ENCODE peak calls at places on chromosomes 16 and 17, in nine cellular contexts. One of them, this sample, is unnamed.

GRCh38 chr16:84737192-84737591 is 37.4 kb downstream of the USP10 start:
- DNase-seq in NCI-H1048: no peak
- DNase-seq in GM13976: no peak
- DNase-seq in activated CD4-positive, alpha-beta memory T cell treated with anti-CD3 and anti-CD28 coated beads, Interleukin-2, amount 10 ng/mL, durations not matched to agents 7 days and 5 days: no peak
- DNase-seq in stimulated activated CD4-positive, alpha-beta T cell treated with anti-CD3 and anti-CD28 coated beads, Interleukin-15, amount 100 ng/mL, for 48 hours: no peak
- DNase-seq in mesenchymal stem cell: no peak
- DNase-seq in HS-5: no peak
- DNase-seq in hypothalamus: no peak
- DNase-seq in astrocyte: no peak
- DNase-seq in this sample: no peak

GRCh38 chr16:66512589-66513404 is 37.1 kb downstream of the TK2 start:
- DNase-seq in NCI-H1048: no peak
- DNase-seq in GM13976: no peak
- DNase-seq in activated CD4-positive, alpha-beta memory T cell treated with anti-CD3 and anti-CD28 coated beads, Interleukin-2, amount 10 ng/mL, durations not matched to agents 7 days and 5 days: no peak
- DNase-seq in stimulated activated CD4-positive, alpha-beta T cell treated with anti-CD3 and anti-CD28 coated beads, Interleukin-15, amount 100 ng/mL, for 48 hours: no peak
- DNase-seq in mesenchymal stem cell: peak
- DNase-seq in HS-5: no peak
- DNase-seq in hypothalamus: no peak
- DNase-seq in astrocyte: peak
- DNase-seq in this sample: no peak

GRCh38 chr17:75976175-75976848 is 2.7 kb downstream of the ACOX1 start:
- DNase-seq in NCI-H1048: no peak
- DNase-seq in GM13976: no peak
- DNase-seq in activated CD4-positive, alpha-beta memory T cell treated with anti-CD3 and anti-CD28 coated beads, Interleukin-2, amount 10 ng/mL, durations not matched to agents 7 days and 5 days: no peak
- DNase-seq in stimulated activated CD4-positive, alpha-beta T cell treated with anti-CD3 and anti-CD28 coated beads, Interleukin-15, amount 100 ng/mL, for 48 hours: no peak
- DNase-seq in mesenchymal stem cell: no peak
- DNase-seq in HS-5: no peak
- DNase-seq in hypothalamus: no peak
- DNase-seq in astrocyte: peak
- DNase-seq in this sample: no peak

GRCh38 chr16:80664226-80664625 is 123.4 kb downstream of the DYNLRB2 start:
- DNase-seq in NCI-H1048: no peak
- DNase-seq in GM13976: no peak
- DNase-seq in activated CD4-positive, alpha-beta memory T cell treated with anti-CD3 and anti-CD28 coated beads, Interleukin-2, amount 10 ng/mL, durations not matched to agents 7 days and 5 days: no peak
- DNase-seq in stimulated activated CD4-positive, alpha-beta T cell treated with anti-CD3 and anti-CD28 coated beads, Interleukin-15, amount 100 ng/mL, for 48 hours: no peak
- DNase-seq in mesenchymal stem cell: no peak
- DNase-seq in HS-5: no peak
- DNase-seq in hypothalamus: no peak
- DNase-seq in astrocyte: no peak
- DNase-seq in this sample: no peak

GRCh38 chr17:10059684-10060211 is 138.7 kb downstream of the GAS7 start:
- DNase-seq in NCI-H1048: no peak
- DNase-seq in GM13976: peak
- DNase-seq in activated CD4-positive, alpha-beta memory T cell treated with anti-CD3 and anti-CD28 coated beads, Interleukin-2, amount 10 ng/mL, durations not matched to agents 7 days and 5 days: no peak
- DNase-seq in stimulated activated CD4-positive, alpha-beta T cell treated with anti-CD3 and anti-CD28 coated beads, Interleukin-15, amount 100 ng/mL, for 48 hours: no peak
- DNase-seq in mesenchymal stem cell: peak
- DNase-seq in HS-5: no peak
- DNase-seq in hypothalamus: no peak
- DNase-seq in astrocyte: no peak
- DNase-seq in this sample: no peak

GRCh38 chr17:45316271-45317112 is at the start of gene MAP3K14:
- DNase-seq in NCI-H1048: no peak
- DNase-seq in GM13976: peak
- DNase-seq in activated CD4-positive, alpha-beta memory T cell treated with anti-CD3 and anti-CD28 coated beads, Interleukin-2, amount 10 ng/mL, durations not matched to agents 7 days and 5 days: peak
- DNase-seq in stimulated activated CD4-positive, alpha-beta T cell treated with anti-CD3 and anti-CD28 coated beads, Interleukin-15, amount 100 ng/mL, for 48 hours: no peak
- DNase-seq in mesenchymal stem cell: peak
- DNase-seq in HS-5: no peak
- DNase-seq in hypothalamus: peak
- DNase-seq in astrocyte: peak
- DNase-seq in this sample: no peak

GRCh38 chr17:82938486-82939212 is 98.8 kb upstream of the ZNF750 start:
- DNase-seq in NCI-H1048: no peak
- DNase-seq in GM13976: no peak
- DNase-seq in activated CD4-positive, alpha-beta memory T cell treated with anti-CD3 and anti-CD28 coated beads, Interleukin-2, amount 10 ng/mL, durations not matched to agents 7 days and 5 days: no peak
- DNase-seq in stimulated activated CD4-positive, alpha-beta T cell treated with anti-CD3 and anti-CD28 coated beads, Interleukin-15, amount 100 ng/mL, for 48 hours: no peak
- DNase-seq in mesenchymal stem cell: no peak
- DNase-seq in HS-5: no peak
- DNase-seq in hypothalamus: no peak
- DNase-seq in astrocyte: no peak
- DNase-seq in this sample: no peak

GRCh38 chr17:10563991-10564660 is 14.7 kb upstream of the MYH2 start:
- DNase-seq in NCI-H1048: no peak
- DNase-seq in GM13976: no peak
- DNase-seq in activated CD4-positive, alpha-beta memory T cell treated with anti-CD3 and anti-CD28 coated beads, Interleukin-2, amount 10 ng/mL, durations not matched to agents 7 days and 5 days: no peak
- DNase-seq in stimulated activated CD4-positive, alpha-beta T cell treated with anti-CD3 and anti-CD28 coated beads, Interleukin-15, amount 100 ng/mL, for 48 hours: no peak
- DNase-seq in mesenchymal stem cell: no peak
- DNase-seq in HS-5: no peak
- DNase-seq in hypothalamus: no peak
- DNase-seq in astrocyte: no peak
- DNase-seq in this sample: no peak

GRCh38 chr17:61416540-61417363 is 17.1 kb downstream of the TBX2 start:
- DNase-seq in NCI-H1048: no peak
- DNase-seq in GM13976: peak
- DNase-seq in activated CD4-positive, alpha-beta memory T cell treated with anti-CD3 and anti-CD28 coated beads, Interleukin-2, amount 10 ng/mL, durations not matched to agents 7 days and 5 days: peak
- DNase-seq in stimulated activated CD4-positive, alpha-beta T cell treated with anti-CD3 and anti-CD28 coated beads, Interleukin-15, amount 100 ng/mL, for 48 hours: peak
- DNase-seq in mesenchymal stem cell: peak
- DNase-seq in HS-5: peak
- DNase-seq in hypothalamus: peak
- DNase-seq in astrocyte: peak
- DNase-seq in this sample: no peak

This sample was measured in non-pigmented ciliary epithelial cell.